ENCODE peak calls at places on chromosome 16, in nine cellular contexts. One of them, this sample, is unnamed.

GRCh38 chr16:15055141-15056053 is 477 bp downstream of the NTAN1 start:
- DNase-seq in HCT116: no peak
- DNase-seq in GM23248: peak
- DNase-seq in GM23338: peak
- DNase-seq in hepatocyte: peak
- DNase-seq in OCI-LY7: peak
- DNase-seq in PC-3: peak
- DNase-seq in SK-N-SH: no peak
- DNase-seq in neural progenitor cell: peak
- DNase-seq in this sample: peak

GRCh38 chr16:21326459-21326858 is 48.4 kb upstream of the CRYM start:
- DNase-seq in OCI-LY7: no peak
- DNase-seq in hepatocyte: no peak
- DNase-seq in SK-N-SH: no peak
- DNase-seq in HCT116: no peak
- DNase-seq in neural progenitor cell: no peak
- DNase-seq in PC-3: no peak
- DNase-seq in GM23248: no peak
- DNase-seq in GM23338: no peak
- DNase-seq in this sample: no peak

GRCh38 chr16:86261379-86261778 is 248.9 kb upstream of the FOXF1 start:
- DNase-seq in OCI-LY7: peak
- DNase-seq in HCT116: peak
- DNase-seq in GM23338: no peak
- DNase-seq in PC-3: peak
- DNase-seq in GM23248: peak
- DNase-seq in hepatocyte: no peak
- DNase-seq in SK-N-SH: no peak
- DNase-seq in neural progenitor cell: no peak
- DNase-seq in this sample: peak

GRCh38 chr16:65102326-65102725 is 19.5 kb downstream of the CDH11 start:
- DNase-seq in hepatocyte: no peak
- DNase-seq in neural progenitor cell: no peak
- DNase-seq in OCI-LY7: no peak
- DNase-seq in GM23338: no peak
- DNase-seq in SK-N-SH: no peak
- DNase-seq in GM23248: no peak
- DNase-seq in HCT116: no peak
- DNase-seq in PC-3: no peak
- DNase-seq in this sample: no peak

GRCh38 chr16:52649870-52650269 is 102.9 kb upstream of the TOX3 start:
- DNase-seq in OCI-LY7: no peak
- DNase-seq in GM23248: no peak
- DNase-seq in SK-N-SH: no peak
- DNase-seq in hepatocyte: no peak
- DNase-seq in neural progenitor cell: peak
- DNase-seq in HCT116: no peak
- DNase-seq in GM23338: no peak
- DNase-seq in PC-3: no peak
- DNase-seq in this sample: no peak

GRCh38 chr16:31713945-31714898 is 159.4 kb upstream of the ZNF267 start:
- DNase-seq in GM23338: peak
- DNase-seq in HCT116: no peak
- DNase-seq in neural progenitor cell: peak
- DNase-seq in SK-N-SH: peak
- DNase-seq in GM23248: peak
- DNase-seq in PC-3: no peak
- DNase-seq in hepatocyte: no peak
- DNase-seq in OCI-LY7: no peak
- DNase-seq in this sample: no peak

GRCh38 chr16:68459457-68459856 is 11.1 kb upstream of the SMPD3 start:
- DNase-seq in GM23338: no peak
- DNase-seq in hepatocyte: no peak
- DNase-seq in GM23248: no peak
- DNase-seq in SK-N-SH: no peak
- DNase-seq in HCT116: no peak
- DNase-seq in OCI-LY7: no peak
- DNase-seq in neural progenitor cell: no peak
- DNase-seq in PC-3: no peak
- DNase-seq in this sample: no peak

GRCh38 chr16:590165-590874 is 454 bp downstream of the RAB40C start:
- DNase-seq in neural progenitor cell: peak
- DNase-seq in HCT116: no peak
- DNase-seq in PC-3: peak
- DNase-seq in SK-N-SH: peak
- DNase-seq in OCI-LY7: no peak
- DNase-seq in GM23248: peak
- DNase-seq in hepatocyte: peak
- DNase-seq in GM23338: no peak
- DNase-seq in this sample: no peak

GRCh38 chr16:66248096-66248495 is 118.4 kb upstream of the CDH5 start:
- DNase-seq in PC-3: peak
- DNase-seq in GM23248: peak
- DNase-seq in neural progenitor cell: no peak
- DNase-seq in GM23338: no peak
- DNase-seq in HCT116: no peak
- DNase-seq in SK-N-SH: no peak
- DNase-seq in hepatocyte: peak
- DNase-seq in OCI-LY7: no peak
- DNase-seq in this sample: no peak

GRCh38 chr16:67149276-67150057 is 1.3 kb downstream of the B3GNT9 start:
- DNase-seq in neural progenitor cell: no peak
- DNase-seq in PC-3: no peak
- DNase-seq in GM23338: peak
- DNase-seq in hepatocyte: no peak
- DNase-seq in SK-N-SH: no peak
- DNase-seq in GM23248: no peak
- DNase-seq in HCT116: no peak
- DNase-seq in OCI-LY7: no peak
- DNase-seq in this sample: no peak

GRCh38 chr16:66590322-66590721 is 11.1 kb downstream of the CMTM2 start:
- DNase-seq in neural progenitor cell: no peak
- DNase-seq in HCT116: no peak
- DNase-seq in GM23338: no peak
- DNase-seq in GM23248: no peak
- DNase-seq in SK-N-SH: no peak
- DNase-seq in OCI-LY7: peak
- DNase-seq in hepatocyte: no peak
- DNase-seq in PC-3: no peak
- DNase-seq in this sample: peak

GRCh38 chr16:75497558-75497957 is 2.3 kb upstream of the CHST6 start:
- DNase-seq in GM23338: no peak
- DNase-seq in GM23248: peak
- DNase-seq in OCI-LY7: no peak
- DNase-seq in neural progenitor cell: no peak
- DNase-seq in SK-N-SH: no peak
- DNase-seq in HCT116: no peak
- DNase-seq in hepatocyte: no peak
- DNase-seq in PC-3: no peak
- DNase-seq in this sample: no peak

GRCh38 chr16:11183035-11183812 is 72.8 kb downstream of the SOCS1 start:
- DNase-seq in HCT116: no peak
- DNase-seq in GM23248: no peak
- DNase-seq in GM23338: peak
- DNase-seq in SK-N-SH: no peak
- DNase-seq in PC-3: no peak
- DNase-seq in OCI-LY7: no peak
- DNase-seq in neural progenitor cell: peak
- DNase-seq in hepatocyte: no peak
- DNase-seq in this sample: no peak

GRCh38 chr16:11183951-11184350 is 72.1 kb downstream of the SOCS1 start:
- DNase-seq in OCI-LY7: no peak
- DNase-seq in PC-3: no peak
- DNase-seq in SK-N-SH: no peak
- DNase-seq in hepatocyte: no peak
- DNase-seq in HCT116: no peak
- DNase-seq in GM23338: no peak
- DNase-seq in neural progenitor cell: no peak
- DNase-seq in GM23248: no peak
- DNase-seq in this sample: no peak

GRCh38 chr16:11181889-11182279 is 74.1 kb downstream of the SOCS1 start:
- DNase-seq in neural progenitor cell: no peak
- DNase-seq in GM23248: no peak
- DNase-seq in OCI-LY7: no peak
- DNase-seq in SK-N-SH: no peak
- DNase-seq in PC-3: no peak
- DNase-seq in hepatocyte: no peak
- DNase-seq in HCT116: no peak
- DNase-seq in GM23338: no peak
- DNase-seq in this sample: no peak

GRCh38 chr16:11181242-11181888 is 74.6 kb downstream of the SOCS1 start:
- DNase-seq in PC-3: no peak
- DNase-seq in GM23248: no peak
- DNase-seq in HCT116: no peak
- DNase-seq in OCI-LY7: no peak
- DNase-seq in SK-N-SH: no peak
- DNase-seq in neural progenitor cell: no peak
- DNase-seq in GM23338: no peak
- DNase-seq in hepatocyte: no peak
- DNase-seq in this sample: no peak

DNA sequence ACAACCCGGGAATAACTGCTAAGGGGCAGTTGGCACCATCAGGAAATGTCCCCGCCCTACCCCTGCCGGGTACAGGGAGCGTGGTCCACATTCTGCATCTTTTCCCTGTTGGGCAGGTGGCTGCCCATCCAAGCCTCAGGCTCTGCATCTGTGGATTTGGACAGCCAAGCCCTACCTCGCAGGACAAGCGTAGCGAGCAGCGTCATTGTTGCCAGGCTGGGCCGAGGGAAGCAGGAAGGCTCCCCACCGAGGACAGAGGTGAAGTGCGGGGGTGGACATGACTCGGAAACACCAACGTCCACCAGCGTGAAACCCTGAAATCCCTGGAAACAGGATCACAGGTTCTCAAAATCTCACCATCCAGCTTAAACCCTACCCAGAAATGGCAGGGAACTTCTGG is 73.6 kb downstream of the SOCS1 start:
- DNase-seq in HCT116: no peak
- DNase-seq in GM23338: no peak
- DNase-seq in OCI-LY7: no peak
- DNase-seq in PC-3: no peak
- DNase-seq in neural progenitor cell: no peak
- DNase-seq in GM23248: no peak
- DNase-seq in SK-N-SH: no peak
- DNase-seq in hepatocyte: no peak
- DNase-seq in this sample: no peak
- TF ChIP-seq EZH2phosphoT487 in HCT116: no peak
- TF ChIP-seq EZH2phosphoT487 in GM23338: no peak
- TF ChIP-seq EZH2phosphoT487 in OCI-LY7: no peak
- TF ChIP-seq EZH2phosphoT487 in PC-3: no peak
- TF ChIP-seq EZH2phosphoT487 in neural progenitor cell: no peak
- TF ChIP-seq EZH2phosphoT487 in GM23248: no peak
- TF ChIP-seq EZH2phosphoT487 in SK-N-SH: no peak
- TF ChIP-seq EZH2phosphoT487 in hepatocyte: no peak
- TF ChIP-seq EZH2phosphoT487 in this sample: no peak

DNA sequence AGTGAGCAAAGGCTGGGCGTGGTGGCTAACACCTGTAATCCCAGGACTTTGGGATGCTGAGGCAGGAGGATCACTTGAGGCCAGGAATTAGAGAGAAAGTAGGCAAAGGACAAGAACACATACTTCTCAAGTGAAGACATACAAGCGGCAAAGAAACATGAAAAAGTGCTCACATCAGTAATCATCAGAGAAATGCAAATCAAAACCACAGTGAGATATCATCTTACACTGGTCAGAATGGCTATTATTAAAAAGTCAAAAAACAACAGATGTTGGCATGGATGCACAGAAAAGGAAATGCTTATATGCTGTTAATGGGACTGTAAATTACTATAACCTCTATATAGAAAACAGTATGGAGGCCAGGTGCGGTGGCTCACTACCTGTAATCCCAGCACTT is 12.2 kb upstream of the SLX4 start:
- DNase-seq in GM23248: no peak
- DNase-seq in HCT116: no peak
- DNase-seq in hepatocyte: no peak
- DNase-seq in PC-3: no peak
- DNase-seq in OCI-LY7: peak
- DNase-seq in GM23338: no peak
- DNase-seq in SK-N-SH: no peak
- DNase-seq in neural progenitor cell: no peak
- DNase-seq in this sample: peak
- H3K4me2 ChIP-seq in GM23248: no peak
- H3K4me2 ChIP-seq in HCT116: no peak
- H3K4me2 ChIP-seq in hepatocyte: no peak
- H3K4me2 ChIP-seq in PC-3: no peak
- H3K4me2 ChIP-seq in OCI-LY7: peak
- H3K4me2 ChIP-seq in GM23338: no peak
- H3K4me2 ChIP-seq in SK-N-SH: no peak
- H3K4me2 ChIP-seq in neural progenitor cell: no peak
- H3K4me2 ChIP-seq in this sample: peak

GRCh38 chr16:82876951-82877350 is 250.2 kb downstream of the CDH13 start:
- DNase-seq in GM23338: no peak
- DNase-seq in GM23248: no peak
- DNase-seq in hepatocyte: no peak
- DNase-seq in HCT116: no peak
- DNase-seq in PC-3: no peak
- DNase-seq in neural progenitor cell: no peak
- DNase-seq in OCI-LY7: no peak
- DNase-seq in SK-N-SH: no peak
- DNase-seq in this sample: no peak
- TF ChIP-seq EZH2phosphoT487 in GM23338: no peak
- TF ChIP-seq EZH2phosphoT487 in GM23248: no peak
- TF ChIP-seq EZH2phosphoT487 in hepatocyte: no peak
- TF ChIP-seq EZH2phosphoT487 in HCT116: no peak
- TF ChIP-seq EZH2phosphoT487 in PC-3: no peak
- TF ChIP-seq EZH2phosphoT487 in neural progenitor cell: no peak
- TF ChIP-seq EZH2phosphoT487 in OCI-LY7: no peak
- TF ChIP-seq EZH2phosphoT487 in SK-N-SH: no peak
- TF ChIP-seq EZH2phosphoT487 in this sample: no peak

GRCh38 chr16:57285379-57285778 is 907 bp upstream of the PLLP start:
- DNase-seq in neural progenitor cell: no peak
- DNase-seq in GM23248: no peak
- DNase-seq in PC-3: no peak
- DNase-seq in OCI-LY7: no peak
- DNase-seq in SK-N-SH: no peak
- DNase-seq in HCT116: no peak
- DNase-seq in GM23338: no peak
- DNase-seq in hepatocyte: no peak
- DNase-seq in this sample: no peak
- H3K4me2 ChIP-seq in neural progenitor cell: peak
- H3K4me2 ChIP-seq in GM23248: no peak
- H3K4me2 ChIP-seq in PC-3: no peak
- H3K4me2 ChIP-seq in OCI-LY7: no peak
- H3K4me2 ChIP-seq in SK-N-SH: no peak
- H3K4me2 ChIP-seq in HCT116: peak
- H3K4me2 ChIP-seq in GM23338: peak
- H3K4me2 ChIP-seq in hepatocyte: peak
- H3K4me2 ChIP-seq in this sample: no peak

This sample was measured in MM.1S.